ENCODE peak calls at places on chromosomes 16 and 17, in seven cellular contexts. W, S, T, J, X, L and C are unnamed samples.

GRCh38 chr17:41024702-41025101 is 2.3 kb downstream of the KRTAP1-5 start:
- DNase-seq in L (no peak), T (no peak), S (no peak), X (no peak), W (no peak), J (no peak), C (no peak)

GRCh38 chr17:55492951-55493350 is 18.3 kb downstream of the SMIM36 start:
- DNase-seq in T (no peak), S (no peak), L (no peak), J (no peak), W (no peak), X (no peak), C (no peak)

GRCh38 chr16:27994686-27995085 is 68.8 kb downstream of the GSG1L start:
- DNase-seq in J (no peak), L (no peak), T (no peak), X (no peak), W (no peak), S (no peak), C (peak)

GRCh38 chr16:1932050-1933028 is 10.7 kb downstream of the MSRB1 start:
- DNase-seq in J (no peak), X (no peak), T (peak), W (no peak), S (peak), L (no peak), C (no peak)

GRCh38 chr17:69433093-69433492 is 18.6 kb downstream of the MAP2K6 start:
- DNase-seq in J (no peak), S (no peak), W (no peak), X (no peak), T (no peak), L (no peak), C (no peak)

GRCh38 chr17:73251871-73252270 is 9.8 kb downstream of the CPSF4L start:
- DNase-seq in L (no peak), T (no peak), W (peak), S (no peak), J (no peak), X (no peak), C (no peak)

GRCh38 chr17:11990363-11990983 is 6.8 kb downstream of the ZNF18 start:
- DNase-seq in W (no peak), L (no peak), X (no peak), J (no peak), S (no peak), T (no peak), C (no peak)

GRCh38 chr16:86569843-86570447 is 3.3 kb downstream of the FOXC2 start:
- DNase-seq in S (no peak), L (no peak), X (no peak), T (no peak), J (peak), W (no peak), C (no peak)

GRCh38 chr17:32519769-32520701 is 33.2 kb downstream of the CDK5R1 start:
- DNase-seq in X (no peak), S (peak), W (no peak), T (no peak), L (no peak), J (peak), C (peak)

GRCh38 chr17:74280093-74280513 is 6.1 kb downstream of the DNAI2 start:
- DNase-seq in S (no peak), W (no peak), T (no peak), L (no peak), X (no peak), J (no peak), C (peak)

GRCh38 chr17:3535253-3535995 is 22.2 kb downstream of the TRPV3 start:
- DNase-seq in J (peak), X (peak), T (peak), S (peak), L (no peak), W (peak), C (peak)

GRCh38 chr16:85667841-85668413 is 20.8 kb downstream of the GINS2 start:
- DNase-seq in T (no peak), S (no peak), J (no peak), L (no peak), W (no peak), X (no peak), C (peak)

GRCh38 chr17:12756786-12757185 is 32.5 kb upstream of the ARHGAP44 start:
- DNase-seq in L (no peak), W (no peak), X (no peak), T (no peak), J (no peak), S (no peak), C (no peak)

GRCh38 chr17:14886200-14886739 is 378.9 kb downstream of the PMP22 start:
- DNase-seq in J (no peak), X (no peak), W (no peak), S (no peak), L (no peak), T (no peak), C (no peak)

GRCh38 chr16:13070268-13070667 is 168.9 kb downstream of the SHISA9 start:
- DNase-seq in S (no peak), L (no peak), J (no peak), T (no peak), X (no peak), W (peak), C (no peak)

GRCh38 chr16:27365142-27366089 is 36.6 kb upstream of the IL21R start:
- DNase-seq in T (no peak), X (no peak), S (no peak), W (no peak), L (no peak), J (peak), C (no peak)

GRCh38 chr16:7303014-7303676 is 29.5 kb upstream of the RBFOX1 start:
- DNase-seq in W (no peak), S (no peak), J (no peak), L (no peak), X (no peak), T (peak), C (no peak)

GRCh38 chr17:5413682-5414081 is 5.8 kb downstream of the NUP88 start:
- DNase-seq in L (no peak), W (no peak), T (no peak), S (no peak), X (no peak), J (peak), C (no peak)

GRCh38 chr16:59412275-59412841 is 678.2 kb upstream of the GOT2 start:
- DNase-seq in J (peak), S (no peak), L (no peak), W (no peak), T (no peak), X (no peak), C (no peak)

GRCh38 chr16:1472974-1473373 is 1.9 kb downstream of the CLCN7 start:
- DNase-seq in W (no peak), S (no peak), J (no peak), L (no peak), T (no peak), X (no peak), C (no peak)

GRCh38 chr16:48165961-48166578 is 10.3 kb upstream of the ABCC12 start:
- DNase-seq in X (no peak), L (no peak), T (no peak), W (no peak), S (no peak), J (no peak), C (no peak)

GRCh38 chr17:40895106-40895730 is 10.2 kb upstream of the KRT20 start:
- DNase-seq in J (no peak), X (no peak), T (no peak), W (no peak), L (no peak), S (no peak), C (no peak)

GRCh38 chr17:81142301-81143199 is 22.8 kb upstream of the PVALEF start:
- DNase-seq in L (peak), J (peak), W (peak), X (peak), T (peak), S (peak), C (peak)

GRCh38 chr17:42459983-42460300 is 1.3 kb downstream of the ATP6V0A1 start:
- DNase-seq in W (no peak), L (no peak), J (peak), S (no peak), T (no peak), X (no peak), C (no peak)

GRCh38 chr16:75648265-75649076 is 898 bp downstream of the TERF2IP start:
- DNase-seq in X (peak), L (peak), T (peak), S (peak), W (peak), J (peak), C (peak)

GRCh38 chr17:2900842-2901241 is 104.6 kb downstream of the RAP1GAP2 start:
- DNase-seq in T (no peak), X (no peak), W (no peak), S (no peak), J (no peak), L (no peak), C (no peak)

GRCh38 chr16:11581677-11582076 is 5.0 kb downstream of the LITAF start:
- DNase-seq in J (no peak), L (no peak), X (no peak), T (no peak), W (no peak), S (no peak), C (no peak)

DNA sequence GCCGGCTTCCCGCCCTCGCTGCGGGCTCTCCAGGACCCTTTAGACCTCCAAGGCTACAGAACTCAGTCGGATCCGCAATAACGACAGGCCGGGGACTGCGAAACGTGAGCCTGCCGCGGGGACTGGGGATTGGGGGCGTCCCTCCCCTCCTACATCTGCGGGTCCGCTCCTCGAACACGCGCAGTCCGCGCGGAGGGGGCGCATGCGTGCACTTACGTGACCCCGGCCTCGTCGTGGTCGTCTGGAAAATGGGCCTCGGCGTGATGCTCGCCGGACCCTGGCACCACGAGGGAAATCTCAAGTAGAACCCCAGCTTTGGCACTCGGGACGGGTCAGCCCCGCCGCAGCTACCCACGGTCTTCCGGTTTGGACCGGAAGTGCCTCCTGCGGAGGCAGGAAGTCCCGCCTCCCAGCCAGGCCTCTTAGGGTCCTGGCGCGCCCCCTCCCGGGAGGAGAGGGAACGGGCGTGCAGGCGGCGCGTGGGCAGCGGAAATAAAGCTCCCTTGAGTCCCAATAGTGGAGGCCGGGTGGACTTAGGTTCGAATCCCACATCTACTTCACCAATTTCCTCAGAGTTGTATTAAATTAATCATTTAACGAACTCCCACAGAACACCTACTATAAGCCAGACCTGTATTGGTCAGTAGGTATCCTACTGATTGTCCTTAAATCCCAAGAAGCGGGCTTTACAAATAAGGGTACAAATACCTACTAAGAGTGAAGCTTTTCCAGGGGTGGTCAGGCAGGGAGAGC is at the start of gene TAF1C:
- DNase-seq in T (peak), J (peak), S (peak), X (peak), W (peak), L (peak), C (peak)
- TF ChIP-seq POLR2A in T (no peak), J (peak), S (no peak), X (peak), W (no peak), L (peak), C (no peak)

DNA sequence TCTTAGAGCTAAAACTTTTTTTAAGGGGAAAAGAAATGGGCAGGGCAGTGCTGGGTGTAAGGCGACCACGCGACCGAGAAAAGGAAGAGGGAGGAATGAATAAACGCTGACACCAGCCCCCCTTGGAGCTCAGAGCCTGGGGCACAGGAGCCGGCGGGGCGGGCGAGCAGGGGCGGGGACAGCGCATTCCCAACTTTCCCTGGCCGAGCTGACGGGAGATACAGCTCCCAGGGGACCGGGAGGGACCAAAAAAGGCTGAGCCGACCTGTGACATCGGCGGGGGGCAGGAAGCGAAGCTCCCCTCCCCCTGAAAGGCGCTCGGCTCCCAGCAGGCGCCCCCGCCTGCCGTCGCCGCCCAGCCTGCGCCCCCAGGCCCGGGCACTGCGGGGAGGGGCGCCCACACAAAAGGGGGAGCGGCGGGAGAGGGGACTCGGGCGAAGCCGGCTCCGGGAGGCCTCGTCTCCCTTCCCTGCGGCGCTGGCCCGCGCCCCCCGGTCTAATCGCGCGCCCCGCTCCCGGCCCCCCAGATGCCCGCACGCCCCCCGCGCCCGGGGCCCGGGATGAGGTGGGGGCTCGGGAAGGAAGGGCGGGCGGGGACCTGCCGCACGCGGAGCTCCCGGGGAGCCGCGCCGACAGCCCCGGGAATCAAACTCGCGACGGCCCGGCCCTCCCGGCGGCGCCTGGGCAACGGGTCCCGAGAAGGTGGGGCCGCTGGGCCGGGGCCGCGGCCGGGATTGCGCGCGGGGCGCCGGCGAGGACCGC is 610 bp downstream of the CUEDC1 start:
- DNase-seq in J (peak), X (peak), S (peak), L (peak), W (peak), T (peak), C (peak)
- TF ChIP-seq POLR2A in J (no peak), X (peak), S (no peak), L (peak), W (no peak), T (no peak), C (no peak)

DNA sequence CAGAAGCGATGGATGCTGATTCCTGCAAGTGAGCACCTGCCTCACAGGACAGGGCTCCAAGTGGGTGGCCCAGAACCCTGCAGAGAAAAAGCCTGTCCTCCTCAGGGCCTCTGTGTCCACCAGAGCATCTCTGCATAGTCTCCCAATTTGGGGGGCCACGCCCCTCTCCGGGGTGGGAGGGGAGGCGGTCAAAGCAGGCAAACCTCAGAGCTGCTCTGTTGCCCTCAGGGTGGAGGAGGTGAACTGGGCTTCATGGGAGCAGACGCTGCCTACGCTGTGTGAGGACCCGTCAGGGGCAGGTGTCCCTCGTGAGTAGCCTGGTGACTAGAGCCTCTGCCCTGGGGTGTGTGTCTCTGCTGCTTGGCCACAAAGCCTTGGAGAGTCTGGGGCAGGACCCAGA is 19.3 kb downstream of the TRPV2 start:
- DNase-seq in W (no peak), L (no peak), T (no peak), X (no peak), J (no peak), S (no peak), C (no peak)
- TF ChIP-seq POLR2A in W (no peak), L (no peak), T (no peak), X (no peak), J (no peak), S (no peak), C (no peak)

GRCh38 chr17:8382880-8383142 is 182 bp downstream of the RPL26 start:
- DNase-seq in J (no peak), W (no peak), S (no peak), L (no peak), T (no peak), X (no peak), C (no peak)
- TF ChIP-seq POLR2A in J (no peak), W (no peak), S (no peak), L (no peak), T (no peak), X (no peak), C (peak)

GRCh38 chr17:30716461-30717289 is 107.8 kb downstream of the CRLF3 start:
- DNase-seq in J (no peak), X (no peak), T (no peak), L (no peak), W (peak), S (no peak), C (peak)
- TF ChIP-seq POLR2A in J (no peak), X (no peak), T (no peak), L (no peak), W (no peak), S (no peak), C (no peak)